ENCODE peak calls at places on chromosomes 7 and 10, in nine cellular contexts. C, I, J, O, R, N, X, T and F are unnamed samples. For H3K4me1, the result is how much of the 10 kb centered on the place peaks cover.

GRCh38 chr7:134016223-134016941 is 110.8 kb upstream of the LRGUK start:
- DNase-seq in C (peak), I (peak), J (peak), O (no peak), R (peak), N (no peak), X (no peak), T (peak), F (no peak)

GRCh38 chr7:46386428-46387399 is 465.6 kb upstream of the IGFBP3 start:
- DNase-seq in C (no peak), I (no peak), J (no peak), O (no peak), R (no peak), N (no peak), X (no peak), T (no peak), F (no peak)

GRCh38 chr10:79403441-79404230 is 41.8 kb downstream of the ZCCHC24 start:
- DNase-seq in C (peak), I (no peak), J (no peak), O (peak), R (no peak), N (no peak), X (peak), T (no peak), F (no peak)

GRCh38 chr10:100350914-100351485 is 4.0 kb downstream of the SCD start:
- DNase-seq in C (no peak), I (no peak), J (no peak), O (no peak), R (no peak), N (no peak), X (no peak), T (no peak), F (no peak)

GRCh38 chr7:27972272-27972671 is 208.3 kb downstream of the JAZF1 start:
- DNase-seq in C (no peak), I (no peak), J (no peak), O (no peak), R (no peak), N (no peak), X (no peak), T (no peak), F (no peak)

GRCh38 chr7:74535951-74536356 is 82.2 kb downstream of the GTF2IRD1 start:
- DNase-seq in C (no peak), I (no peak), J (no peak), O (peak), R (no peak), N (no peak), X (no peak), T (no peak), F (no peak)

GRCh38 chr7:151115121-151115835 is 29.0 kb downstream of the AGAP3 start:
- DNase-seq in C (peak), I (peak), J (no peak), O (peak), R (no peak), N (no peak), X (no peak), T (no peak), F (no peak)

GRCh38 chr7:39504963-39505362 is 61.2 kb upstream of the YAE1 start:
- DNase-seq in C (no peak), I (no peak), J (no peak), O (no peak), R (no peak), N (peak), X (no peak), T (peak), F (no peak)

GRCh38 chr7:151013728-151014497 is 10.4 kb downstream of the ATG9B start:
- DNase-seq in C (no peak), I (peak), J (peak), O (peak), R (no peak), N (no peak), X (peak), T (no peak), F (peak)

GRCh38 chr7:77351539-77352004 is 64.6 kb downstream of the GSAP start:
- DNase-seq in C (peak), I (peak), J (peak), O (no peak), R (no peak), N (peak), X (peak), T (no peak), F (no peak)

GRCh38 chr7:108368466-108368865 is 87.8 kb downstream of the NRCAM start:
- DNase-seq in C (no peak), I (no peak), J (no peak), O (no peak), R (no peak), N (no peak), X (no peak), T (no peak), F (no peak)

DNA sequence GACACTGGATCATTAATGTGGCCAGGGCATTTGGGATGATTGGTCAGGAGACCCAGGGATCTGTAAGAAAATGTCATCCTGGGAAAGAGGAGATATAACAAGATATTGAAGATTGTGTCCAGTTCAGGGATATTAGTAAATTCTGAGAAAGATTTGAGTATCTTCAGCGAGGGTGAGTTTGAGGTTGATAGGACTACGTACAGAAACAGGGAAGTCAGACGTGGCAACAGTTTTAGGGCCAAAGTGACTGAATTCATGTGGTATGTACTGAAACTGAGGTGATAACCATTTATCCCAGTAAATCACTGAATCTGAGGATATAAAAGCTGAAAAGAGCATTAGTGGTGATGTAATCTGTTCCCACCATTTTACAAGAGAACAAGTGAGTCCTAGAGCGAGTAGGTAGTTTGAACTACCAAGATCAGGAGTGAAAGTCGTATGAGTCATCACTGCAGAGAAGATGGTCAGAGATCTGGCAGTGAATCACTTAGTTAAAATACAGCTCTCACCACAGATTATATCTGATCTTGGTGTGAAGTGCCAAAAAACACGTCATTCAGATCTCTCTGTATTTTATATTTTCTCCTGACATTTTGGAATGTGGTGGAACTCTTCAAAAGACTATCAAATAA is 220.5 kb downstream of the CDK14 start:
- DNase-seq in C (peak), I (no peak), J (no peak), O (no peak), R (no peak), N (no peak), X (no peak), T (peak), F (no peak)
- TF ChIP-seq POLR2AphosphoS5 in C (peak), I (no peak), J (no peak), O (no peak), R (no peak), N (no peak), X (no peak), T (no peak), F (no peak)

GRCh38 chr10:33329178-33329577 is 5.3 kb downstream of the NRP1 start:
- DNase-seq in C (no peak), I (no peak), J (no peak), O (no peak), R (no peak), N (no peak), X (no peak), T (no peak), F (no peak)
- H3K4me1 ChIP-seq in C (under half), I (under half), J (under half), O (under half), R (half or more), N (half or more), X (under half), T (under half), F (under half)

DNA sequence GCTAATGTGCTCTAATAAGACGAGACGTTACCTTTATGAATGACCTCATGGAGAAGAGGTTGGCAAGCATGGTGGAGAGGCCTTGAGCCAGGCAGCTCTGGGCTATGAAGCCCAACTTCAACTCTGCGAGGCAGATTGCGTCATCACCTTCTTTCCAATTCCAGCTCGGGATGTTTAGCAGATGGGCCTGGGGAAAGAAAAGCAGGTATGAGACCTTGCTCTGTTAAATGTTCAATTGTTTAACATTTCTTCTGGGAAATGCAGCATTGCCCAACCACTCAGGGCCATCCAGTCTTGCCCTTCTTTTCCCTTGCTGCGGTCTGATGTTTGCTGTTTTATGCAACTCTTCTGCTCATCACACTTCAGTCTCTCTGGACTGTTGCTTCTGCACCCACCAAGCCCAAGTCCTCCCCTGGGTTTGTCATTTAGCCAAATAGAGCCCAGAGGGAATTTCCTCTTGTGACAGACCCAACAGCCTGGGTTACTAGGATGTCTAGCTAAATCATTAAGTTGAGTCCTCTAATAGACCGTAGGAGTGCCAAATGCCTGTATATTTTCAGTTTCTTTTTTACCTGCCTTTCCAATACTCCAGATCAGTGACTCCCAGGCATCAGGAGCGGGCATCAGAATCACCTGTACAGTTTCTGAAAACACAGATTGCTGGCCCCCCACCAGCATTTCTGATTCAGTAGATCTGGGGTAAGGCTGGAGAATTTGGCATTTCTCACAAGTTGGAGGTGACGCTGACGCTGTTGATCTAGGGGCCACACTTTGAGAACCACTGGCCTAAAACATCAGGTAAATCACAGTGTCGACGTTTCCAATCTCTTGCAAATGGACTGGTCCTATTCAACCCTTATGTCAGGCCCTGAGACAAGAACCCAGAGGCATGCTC is 564.3 kb downstream of the KCNMA1 start:
- DNase-seq in C (no peak), I (no peak), J (peak), O (no peak), R (no peak), N (peak), X (no peak), T (no peak), F (peak)
- TF ChIP-seq POLR2AphosphoS5 in C (no peak), I (no peak), J (peak), O (no peak), R (no peak), N (peak), X (no peak), T (no peak), F (peak)

DNA sequence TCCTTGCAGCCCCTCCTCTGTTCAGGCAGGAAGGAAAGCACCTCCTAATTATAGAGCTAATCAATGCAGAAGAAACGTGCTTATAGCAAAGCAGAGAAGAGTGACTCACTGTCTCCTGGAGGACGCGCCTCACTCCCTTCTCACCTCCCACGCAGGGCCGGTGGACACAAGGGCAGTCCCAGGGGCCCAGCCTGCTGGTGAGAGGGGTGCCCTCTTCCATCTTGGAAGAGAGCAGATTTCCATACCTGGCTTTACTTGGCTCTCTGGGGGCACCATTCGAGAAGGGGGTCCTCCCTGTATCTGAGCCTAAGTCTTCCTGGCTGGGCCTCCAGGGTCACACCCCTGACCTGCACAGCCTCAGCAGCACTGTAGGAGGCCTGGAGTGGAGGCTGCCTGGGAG is 55.8 kb downstream of the RASGEF1A start:
- DNase-seq in C (no peak), I (no peak), J (no peak), O (no peak), R (no peak), N (no peak), X (peak), T (no peak), F (peak)
- H3K4me1 ChIP-seq in C (under half), I (under half), J (under half), O (under half), R (under half), N (under half), X (under half), T (under half), F (under half)

GRCh38 chr7:35801392-35802101 is 690 bp downstream of the SEPTIN7 start:
- DNase-seq in C (peak), I (peak), J (peak), O (peak), R (peak), N (peak), X (peak), T (no peak), F (peak)

GRCh38 chr7:35799846-35800717 is 775 bp upstream of the SEPTIN7 start:
- DNase-seq in C (no peak), I (peak), J (peak), O (peak), R (no peak), N (peak), X (peak), T (no peak), F (peak)

GRCh38 chr7:35802102-35802466 is 1.2 kb downstream of the SEPTIN7 start:
- DNase-seq in C (no peak), I (no peak), J (no peak), O (no peak), R (no peak), N (no peak), X (no peak), T (no peak), F (no peak)

GRCh38 chr7:35802649-35803048 is 1.8 kb downstream of the SEPTIN7 start:
- DNase-seq in C (peak), I (no peak), J (no peak), O (no peak), R (no peak), N (no peak), X (no peak), T (no peak), F (no peak)

DNA sequence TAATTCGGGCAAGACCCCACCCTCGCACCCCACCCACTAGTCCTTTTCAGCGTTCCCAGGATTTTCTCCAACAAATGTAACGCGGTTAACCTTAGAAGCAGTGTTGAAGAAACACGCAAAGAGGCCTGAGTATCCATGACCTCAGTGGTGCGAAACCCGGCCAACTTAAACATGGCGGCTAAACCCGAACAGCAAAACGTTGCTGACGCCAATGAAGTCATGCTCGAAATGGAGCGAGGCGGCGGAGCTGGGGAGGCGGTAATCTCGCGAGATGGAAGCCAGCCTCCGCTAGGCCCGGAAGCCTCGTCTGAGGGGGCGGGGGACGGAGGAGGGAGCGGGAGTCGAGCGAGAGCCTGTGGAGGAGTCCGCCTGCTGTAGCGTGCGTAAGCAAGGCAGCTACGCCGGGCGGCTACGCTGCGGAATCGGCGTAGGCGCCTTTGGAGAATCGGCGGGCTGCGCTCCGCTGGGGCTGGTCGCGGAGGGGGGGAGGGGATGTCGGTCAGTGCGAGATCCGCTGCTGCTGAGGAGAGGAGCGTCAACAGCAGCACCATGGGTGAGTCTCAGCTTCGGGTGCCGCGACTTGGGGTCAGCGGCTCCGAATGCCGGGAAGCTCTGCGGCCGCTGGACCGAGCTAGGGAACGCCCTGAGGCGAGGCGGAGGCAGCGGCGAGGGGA is at the start of gene SEPTIN7:
- DNase-seq in C (peak), I (peak), J (peak), O (peak), R (peak), N (peak), X (peak), T (peak), F (peak)
- TF ChIP-seq POLR2AphosphoS5 in C (peak), I (peak), J (peak), O (peak), R (peak), N (peak), X (peak), T (peak), F (peak)